ENCODE peak calls at places on chromosomes 11 and 22, in seven cellular contexts. S is cardiac fibroblast, U is GM10248, B is coronary artery, Z is fibroblast of pulmonary artery, P is Peyer's patch, C is adrenal gland. Q is an unnamed sample.

GRCh38 chr11:3158821-3159220 is 6.3 kb downstream of the OSBPL5 start:
- DNase-seq in U (no peak), S (no peak), C (no peak), Z (no peak), P (no peak), B (no peak), Q (no peak)

GRCh38 chr11:80621871-80622270 is 1181.0 kb upstream of the TENM4 start:
- DNase-seq in S (no peak), P (no peak), U (no peak), B (no peak), Z (no peak), C (no peak), Q (no peak)

GRCh38 chr11:114796954-114797721 is 118.8 kb downstream of the NXPE2 start:
- DNase-seq in S (no peak), B (no peak), P (no peak), Z (no peak), C (no peak), U (no peak), Q (no peak)

GRCh38 chr22:50670914-50671538 is 1.6 kb upstream of the SHANK3 start:
- DNase-seq in B (peak; percentile 68), S (no peak), U (no peak), Z (no peak), P (peak; percentile 36), C (no peak), Q (no peak)

GRCh38 chr11:61307354-61307753 is 12.2 kb upstream of the VWCE start:
- DNase-seq in B (no peak), P (no peak), Z (no peak), U (no peak), S (no peak), C (no peak), Q (no peak)

GRCh38 chr11:61893981-61894380 is 2.6 kb upstream of the FADS3 start:
- DNase-seq in B (no peak), Z (peak; percentile 94), P (no peak), C (no peak), U (no peak), S (peak; percentile 94), Q (no peak)

GRCh38 chr11:69814902-69815301 is 4.3 kb downstream of the FGF3 start:
- DNase-seq in B (no peak), C (no peak), Z (no peak), S (no peak), P (no peak), U (no peak), Q (no peak)

GRCh38 chr11:93524173-93524536 is 19.0 kb downstream of the SMCO4 start:
- DNase-seq in Z (no peak), S (no peak), U (no peak), C (no peak), P (no peak), B (no peak), Q (no peak)

GRCh38 chr22:40178417-40179409 is 988 bp downstream of the TNRC6B start:
- DNase-seq in Z (peak; percentile 58), B (no peak), S (peak; percentile 53), C (no peak), P (peak; percentile 60), U (no peak), Q (no peak)

GRCh38 chr11:69111578-69112247 is 44.0 kb upstream of the SMIM38 start:
- DNase-seq in P (no peak), C (no peak), Z (no peak), S (no peak), B (no peak), U (no peak), Q (no peak)

GRCh38 chr11:88266919-88267318 is 70.6 kb downstream of the CTSC start:
- DNase-seq in P (no peak), B (no peak), Z (no peak), S (no peak), U (no peak), C (no peak), Q (no peak)

GRCh38 chr22:26406118-26406517 is 22.9 kb upstream of the ASPHD2 start:
- DNase-seq in P (no peak), Z (peak; percentile 8), U (no peak), B (no peak), C (no peak), S (no peak), Q (no peak)

GRCh38 chr11:126989942-126990715 is 10.4 kb downstream of the KIRREL3 start:
- DNase-seq in S (peak; percentile 71), P (peak; percentile 83), U (peak; percentile 77), C (peak; percentile 75), Z (peak; percentile 68), B (no peak), Q (peak; percentile 74)

GRCh38 chr22:41397143-41397811 is 15.5 kb downstream of the TEF start:
- DNase-seq in S (no peak), B (no peak), U (no peak), C (no peak), Z (no peak), P (peak; percentile 69), Q (no peak)

GRCh38 chr22:50186181-50186731 is 543 bp downstream of the TRABD start:
- DNase-seq in Z (no peak), U (no peak), S (no peak), C (peak; percentile 38), P (no peak), B (no peak), Q (no peak)

GRCh38 chr11:33257160-33257896 is at the start of gene HIPK3:
- DNase-seq in S (peak; percentile 91), U (peak; percentile 91), C (peak; percentile 80), Z (peak; percentile 75), P (peak; percentile 91), B (peak; percentile 88), Q (peak; percentile 91)

GRCh38 chr22:45413013-45413367 is 409 bp downstream of the SMC1B start:
- DNase-seq in C (no peak), U (no peak), B (no peak), S (no peak), Z (no peak), P (no peak), Q (no peak)

GRCh38 chr22:20137671-20138416 is 6.2 kb downstream of the ZDHHC8 start:
- DNase-seq in S (no peak), P (no peak), Z (no peak), C (no peak), B (no peak), U (no peak), Q (no peak)

GRCh38 chr22:20137113-20137512 is 5.5 kb downstream of the ZDHHC8 start:
- DNase-seq in B (no peak), C (no peak), S (no peak), P (no peak), Z (no peak), U (no peak), Q (no peak)

GRCh38 chr22:20135265-20135664 is 3.7 kb downstream of the ZDHHC8 start:
- DNase-seq in S (no peak), U (no peak), Z (no peak), B (no peak), P (no peak), C (no peak), Q (no peak)

GRCh38 chr22:20136603-20136873 is 4.9 kb downstream of the ZDHHC8 start:
- DNase-seq in B (no peak), U (no peak), P (no peak), S (no peak), Z (no peak), C (no peak), Q (no peak)

DNA sequence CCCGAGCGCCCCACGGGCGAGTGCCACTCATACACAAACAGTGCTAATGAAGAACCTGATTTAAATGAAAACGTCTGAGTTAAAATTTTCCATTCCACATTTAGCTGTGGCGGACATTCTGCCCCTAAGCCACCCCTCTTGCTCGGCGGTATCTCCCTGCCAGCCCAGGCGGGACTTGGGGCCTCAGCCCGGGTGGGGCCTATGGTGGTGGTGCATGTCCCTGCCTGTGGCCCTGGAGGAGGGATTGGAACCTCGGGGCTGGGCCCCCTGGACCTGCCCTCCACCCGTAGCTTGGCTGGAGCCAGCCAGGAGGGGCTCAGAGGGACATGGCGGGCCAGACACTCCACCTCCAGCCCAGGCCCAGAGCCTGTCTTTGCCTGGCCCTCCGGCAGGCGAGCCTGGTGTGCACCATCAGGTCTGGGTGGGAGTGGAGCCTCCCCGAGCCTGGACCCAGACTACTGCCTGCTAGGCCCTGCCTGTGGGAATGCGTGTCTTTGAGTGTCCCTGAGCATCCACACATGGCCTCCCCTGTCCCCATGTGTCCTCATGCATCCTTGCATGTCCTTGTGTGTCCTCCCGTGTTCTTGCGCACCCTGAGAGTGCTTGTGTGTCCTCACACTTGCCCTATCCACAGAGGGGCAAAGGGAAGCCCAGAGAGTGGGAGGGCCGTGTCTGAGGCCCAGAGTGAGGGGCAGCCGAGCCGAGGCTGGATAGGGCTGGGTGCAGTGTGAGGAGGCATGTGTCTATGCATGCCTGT is 4.4 kb downstream of the ZDHHC8 start:
- DNase-seq in S (no peak), C (no peak), Z (no peak), U (no peak), B (no peak), P (no peak), Q (no peak)
- TF ChIP-seq CTCF in S (no peak), C (no peak), Z (no peak), U (no peak), B (no peak), P (no peak), Q (no peak)

GRCh38 chr11:72687326-72687725 is 13.1 kb upstream of the PDE2A start:
- DNase-seq in P (no peak), C (no peak), Z (no peak), S (no peak), B (no peak), U (no peak), Q (no peak)

GRCh38 chr11:72688929-72689328 is 14.7 kb upstream of the PDE2A start:
- DNase-seq in S (no peak), P (no peak), B (no peak), C (no peak), Z (no peak), U (no peak), Q (no peak)

GRCh38 chr11:72688486-72688885 is 14.3 kb upstream of the PDE2A start:
- DNase-seq in Z (no peak), U (no peak), S (no peak), P (no peak), C (no peak), B (no peak), Q (no peak)

GRCh38 chr11:72685560-72686480 is 11.6 kb upstream of the PDE2A start:
- DNase-seq in P (no peak), S (peak; percentile 56), U (no peak), C (no peak), Z (peak; percentile 30), B (no peak), Q (no peak)

GRCh38 chr11:72686639-72687215 is 12.5 kb upstream of the PDE2A start:
- DNase-seq in S (peak; percentile 62), P (no peak), B (no peak), C (no peak), Z (peak; percentile 47), U (no peak), Q (no peak)
- TF ChIP-seq CTCF in S (no peak), P (no peak), B (no peak), C (no peak), Z (no peak), U (no peak), Q (no peak)

GRCh38 chr11:36600155-36600554 is 2.1 kb upstream of the RAG2 start:
- DNase-seq in U (no peak), C (no peak), B (no peak), S (no peak), P (no peak), Z (no peak), Q (no peak)
- TF ChIP-seq CTCF in U (no peak), C (no peak), B (no peak), S (no peak), P (no peak), Z (no peak), Q (no peak)

DNA sequence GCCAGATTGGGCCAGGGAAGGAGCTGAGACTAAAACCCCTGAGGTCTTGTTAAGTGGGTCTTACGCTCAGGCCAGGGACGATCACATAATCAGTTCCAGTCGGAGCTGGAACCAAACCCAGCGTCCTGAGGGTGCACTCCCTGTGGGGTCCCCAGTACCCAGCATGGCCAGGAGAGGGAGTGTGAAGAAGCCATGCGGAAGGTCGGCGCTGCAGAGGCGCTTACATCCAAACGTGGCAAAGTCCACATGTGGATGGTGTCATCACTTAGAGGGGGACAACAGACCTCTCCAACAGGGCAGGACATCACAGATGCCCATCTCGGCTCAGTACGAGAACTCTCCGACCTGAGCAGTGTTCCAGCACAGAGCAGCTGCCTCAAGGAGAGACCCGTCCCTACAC is 8.3 kb downstream of the ATP5MGL start:
- DNase-seq in P (no peak), C (no peak), B (no peak), U (no peak), S (no peak), Z (no peak), Q (no peak)
- TF ChIP-seq CTCF in P (peak; percentile 14), C (no peak), B (no peak), U (no peak), S (peak; percentile 48), Z (peak; percentile 35), Q (peak; percentile 34)

Q was measured in Calu3.